ENCODE peak calls at places on chromosomes 13 and 19, in five cellular contexts. G is stimulated activated naive CD8-positive, alpha-beta T cell treated with anti-CD3 and anti-CD28 coated beads, Interleukin-15, amount 100 ng/mL, for 72 hours; E is NCI-H510A treated with DMSO at 0.1 percent for 48 hours; L is IMR-90; Z is mucosa of descending colon. F is an unnamed sample.

GRCh38 chr13:31007392-31007791 is 74.9 kb downstream of the TEX26 start:
- DNase-seq in G (no peak), E (no peak), L (no peak), Z (no peak), F (no peak)

GRCh38 chr19:8163781-8164180 is 14.4 kb upstream of the FBN3 start:
- DNase-seq in G (no peak), E (no peak), L (peak; percentile 58), Z (no peak), F (no peak)

GRCh38 chr13:52010890-52011689 is at the start of gene ATP7B:
- DNase-seq in G (peak; percentile 34), E (peak; percentile 9), L (no peak), Z (peak; percentile 53), F (no peak)

GRCh38 chr19:4053423-4054324 is 13.0 kb downstream of the ZBTB7A start:
- DNase-seq in G (no peak), E (no peak), L (no peak), Z (peak; percentile 61), F (no peak)

GRCh38 chr19:34259367-34259865 is 5.1 kb downstream of the GARRE1 start:
- DNase-seq in G (no peak), E (peak; percentile 24), L (peak; percentile 45), Z (peak; percentile 39), F (no peak)

GRCh38 chr19:50264483-50265186 is 61.2 kb downstream of the MYH14 start:
- DNase-seq in G (no peak), E (no peak), L (no peak), Z (no peak), F (no peak)

GRCh38 chr13:74443623-74444022 is 309.4 kb upstream of the KLF12 start:
- DNase-seq in G (no peak), E (no peak), L (peak; percentile 85), Z (no peak), F (peak; percentile 84)

GRCh38 chr13:37326319-37326718 is 220.9 kb upstream of the CSNK1A1L start:
- DNase-seq in G (no peak), E (no peak), L (peak; percentile 37), Z (no peak), F (peak; percentile 35)

GRCh38 chr13:97205971-97206370 is 16.2 kb upstream of the MBNL2 start:
- DNase-seq in G (no peak), E (no peak), L (peak; percentile 68), Z (no peak), F (no peak)

GRCh38 chr19:10043286-10043927 is 30.1 kb downstream of the RDH8 start:
- DNase-seq in G (peak; percentile 6), E (no peak), L (peak; percentile 33), Z (no peak), F (peak; percentile 39)

GRCh38 chr19:12284631-12285030 is 10.1 kb downstream of the ZNF44 start:
- DNase-seq in G (no peak), E (no peak), L (no peak), Z (no peak), F (no peak)

GRCh38 chr19:6278740-6279619 is 795 bp downstream of the MLLT1 start:
- DNase-seq in G (no peak), E (no peak), L (no peak), Z (no peak), F (no peak)

GRCh38 chr13:57612568-57612967 is 19.0 kb upstream of the PCDH17 start:
- DNase-seq in G (no peak), E (no peak), L (no peak), Z (no peak), F (no peak)

GRCh38 chr13:29527916-29528315 is 67.6 kb downstream of the SLC7A1 start:
- DNase-seq in G (no peak), E (no peak), L (no peak), Z (no peak), F (no peak)

GRCh38 chr13:98821372-98822237 is 69.1 kb upstream of the SLC15A1 start:
- DNase-seq in G (no peak), E (no peak), L (no peak), Z (peak; percentile 24), F (peak; percentile 89)

GRCh38 chr19:1407662-1408299 is 395 bp downstream of the DAZAP1 start:
- DNase-seq in G (no peak), E (no peak), L (no peak), Z (no peak), F (no peak)

GRCh38 chr19:609001-609340 is 19.3 kb downstream of the HCN2 start:
- DNase-seq in G (no peak), E (no peak), L (no peak), Z (peak; percentile 27), F (no peak)

GRCh38 chr13:35554972-35555623 is 78.6 kb upstream of the MAB21L1 start:
- DNase-seq in G (no peak), E (no peak), L (no peak), Z (no peak), F (no peak)

GRCh38 chr13:100128373-100128772 is 39.5 kb downstream of the PCCA start:
- DNase-seq in G (peak; percentile 5), E (no peak), L (peak; percentile 92), Z (no peak), F (no peak)

GRCh38 chr13:103067751-103068563 is 1.7 kb upstream of the SLC10A2 start:
- DNase-seq in G (no peak), E (peak; percentile 12), L (no peak), Z (peak; percentile 62), F (no peak)

GRCh38 chr13:50015263-50015662 is at the start of gene KCNRG:
- DNase-seq in G (no peak), E (no peak), L (peak; percentile 39), Z (no peak), F (peak; percentile 49)

GRCh38 chr13:42478531-42479156 is 95.3 kb upstream of the TNFSF11 start:
- DNase-seq in G (no peak), E (no peak), L (peak; percentile 7), Z (peak; percentile 40), F (no peak)

GRCh38 chr13:109786457-109787134 is at the start of gene IRS2:
- DNase-seq in G (peak; percentile 91), E (peak; percentile 97), L (peak; percentile 90), Z (peak; percentile 95), F (peak; percentile 95)

GRCh38 chr19:44626067-44626624 is 12.8 kb downstream of the IGSF23 start:
- DNase-seq in G (no peak), E (no peak), L (peak; percentile 99), Z (no peak), F (peak; percentile 98)

GRCh38 chr19:16326401-16327130 is 1.9 kb downstream of the KLF2 start:
- DNase-seq in G (peak; percentile 10), E (no peak), L (no peak), Z (no peak), F (peak; percentile 35)

GRCh38 chr13:52414963-52415362 is 9.0 kb upstream of the THSD1 start:
- DNase-seq in G (no peak), E (no peak), L (peak; percentile 69), Z (no peak), F (peak; percentile 73)

GRCh38 chr13:67353891-67354459 is 123.8 kb upstream of the PCDH9 start:
- DNase-seq in G (no peak), E (no peak), L (peak; percentile 27), Z (no peak), F (peak; percentile 0)

GRCh38 chr13:113917523-113918371 is 53.9 kb upstream of the GAS6 start:
- DNase-seq in G (no peak), E (no peak), L (no peak), Z (no peak), F (no peak)

GRCh38 chr19:55196803-55197202 is 12.5 kb downstream of the PTPRH start:
- DNase-seq in G (no peak), E (no peak), L (no peak), Z (no peak), F (no peak)

F was measured in AG10803.